ENCODE peak calls at places on chromosomes 4 and X, in seven cellular contexts. D is WERI-Rb-1, V is aorta, H is heart left ventricle, G is hepatocyte, L is HepG2, E is tibial nerve. A is an unnamed sample.
A peak's percentile ranks its signal among the peaks of the same experiment; 100 is the strongest.

GRCh38 chr4:182917182-182918043 is at the start of gene DCTD:
- DNase-seq in D (peak; percentile 87), V (peak; percentile 88), H (peak; percentile 87), G (peak; percentile 91), L (peak; percentile 65), E (peak; percentile 52), A (peak; percentile 56)

GRCh38 chr4:2785613-2786012 is 7.3 kb upstream of the SH3BP2 start:
- DNase-seq in D (no peak), V (no peak), H (no peak), G (no peak), L (no peak), E (peak; percentile 4), A (peak; percentile 70)

GRCh38 chr4:100422911-100423310 is 94.9 kb downstream of the EMCN start:
- DNase-seq in D (no peak), V (no peak), H (no peak), G (no peak), L (no peak), E (no peak), A (no peak)

GRCh38 chr4:25002679-25003078 is 28.1 kb downstream of the LGI2 start:
- DNase-seq in D (no peak), V (no peak), H (no peak), G (no peak), L (no peak), E (no peak), A (no peak)

GRCh38 chr4:25815586-25815985 is 47.2 kb downstream of the SEL1L3 start:
- DNase-seq in D (no peak), V (no peak), H (no peak), G (no peak), L (no peak), E (no peak), A (no peak)

GRCh38 chrX:18390941-18391538 is 34.4 kb upstream of the CDKL5 start:
- DNase-seq in D (peak; percentile 57), V (peak; percentile 69), H (peak; percentile 72), G (peak; percentile 84), L (peak; percentile 14), E (peak; percentile 59), A (no peak)

GRCh38 chr4:156609421-156609820 is 362.2 kb downstream of the PDGFC start:
- DNase-seq in D (no peak), V (peak; percentile 56), H (peak; percentile 53), G (no peak), L (no peak), E (peak; percentile 16), A (no peak)

GRCh38 chrX:63506320-63506719 is 155.2 kb upstream of the SPIN4 start:
- DNase-seq in D (no peak), V (no peak), H (no peak), G (peak; percentile 26), L (peak; percentile 15), E (no peak), A (no peak)

GRCh38 chrX:41445781-41446358 is 1.3 kb upstream of the NYX start:
- DNase-seq in D (no peak), V (no peak), H (no peak), G (no peak), L (no peak), E (no peak), A (no peak)

GRCh38 chrX:41442824-41443560 is 4.2 kb upstream of the NYX start:
- DNase-seq in D (no peak), V (no peak), H (no peak), G (no peak), L (no peak), E (no peak), A (no peak)

GRCh38 chrX:41445171-41445570 is 2.0 kb upstream of the NYX start:
- DNase-seq in D (no peak), V (no peak), H (no peak), G (no peak), L (no peak), E (no peak), A (no peak)

GRCh38 chrX:41447897-41448296 is 754 bp downstream of the NYX start:
- DNase-seq in D (no peak), V (no peak), H (no peak), G (no peak), L (no peak), E (no peak), A (no peak)

GRCh38 chrX:41441934-41442823 is 5.0 kb upstream of the NYX start:
- DNase-seq in D (no peak), V (peak; percentile 92), H (peak; percentile 86), G (peak; percentile 85), L (peak; percentile 84), E (peak; percentile 72), A (peak; percentile 87)
- H3K27ac ChIP-seq in D (no peak overlapping the region), V (no peak overlapping the region), H (peak overlapping the region; percentile 65), G (peak overlapping the region; percentile 70), L (peak overlapping the region; percentile 56), E (peak overlapping the region; percentile 73), A (peak overlapping the region; percentile 86)

DNA sequence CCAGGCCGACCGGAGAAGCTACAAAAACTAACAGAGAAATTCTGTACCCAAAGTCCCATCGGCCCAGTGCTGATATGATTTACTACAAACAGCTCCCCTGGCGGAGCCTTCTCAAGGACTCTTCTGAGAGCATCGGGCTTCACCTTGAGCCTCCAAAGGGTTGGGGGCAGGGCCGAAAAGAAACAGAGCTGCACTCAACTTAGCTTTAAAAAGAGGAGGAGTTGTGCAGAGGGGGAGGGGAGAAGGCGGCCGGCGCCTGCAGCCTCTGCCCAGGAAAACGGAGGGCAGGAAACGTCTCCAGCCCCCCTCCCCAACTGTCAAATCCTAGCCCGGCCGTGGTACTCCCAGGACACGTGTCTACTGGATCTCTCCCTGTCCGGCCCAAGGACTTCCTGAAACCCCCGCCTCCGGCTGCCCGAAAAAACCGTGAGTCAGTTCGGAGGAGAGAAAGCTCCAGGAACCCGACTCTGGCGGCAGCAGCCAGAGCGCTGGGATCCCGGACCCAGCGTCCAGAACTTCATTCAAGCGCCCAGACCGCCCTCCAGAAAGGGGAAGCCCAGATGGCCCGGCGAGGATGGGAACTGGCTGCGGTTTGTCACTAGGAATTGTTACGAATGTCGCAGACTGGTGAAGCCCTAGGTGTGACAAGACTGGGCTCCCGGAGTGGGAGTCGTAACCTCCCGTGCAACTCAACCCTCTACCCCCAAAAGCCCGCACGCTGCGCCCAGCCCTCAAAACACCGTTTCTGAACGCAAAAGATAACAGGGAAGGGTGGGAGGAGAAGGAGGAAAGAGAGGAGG is 1.0 kb downstream of the ADAMTS3 start:
- DNase-seq in D (peak; percentile 94), V (peak; percentile 83), H (peak; percentile 57), G (peak; percentile 88), L (peak; percentile 3), E (peak; percentile 21), A (peak; percentile 20)
- H3K27ac ChIP-seq in D (peak overlapping the region; percentile 94), V (peak overlapping the region; percentile 11), H (no peak overlapping the region), G (peak overlapping the region; percentile 68), L (no peak overlapping the region), E (peak overlapping the region; percentile 24), A (no peak overlapping the region)

GRCh38 chrX:21952624-21953023 is 12.1 kb downstream of the SMS start:
- DNase-seq in D (no peak), V (no peak), H (no peak), G (no peak), L (no peak), E (no peak), A (no peak)
- H3K27ac ChIP-seq in D (no peak overlapping the region), V (no peak overlapping the region), H (no peak overlapping the region), G (peak overlapping the region; percentile 37), L (no peak overlapping the region), E (no peak overlapping the region), A (peak overlapping the region; percentile 67)

DNA sequence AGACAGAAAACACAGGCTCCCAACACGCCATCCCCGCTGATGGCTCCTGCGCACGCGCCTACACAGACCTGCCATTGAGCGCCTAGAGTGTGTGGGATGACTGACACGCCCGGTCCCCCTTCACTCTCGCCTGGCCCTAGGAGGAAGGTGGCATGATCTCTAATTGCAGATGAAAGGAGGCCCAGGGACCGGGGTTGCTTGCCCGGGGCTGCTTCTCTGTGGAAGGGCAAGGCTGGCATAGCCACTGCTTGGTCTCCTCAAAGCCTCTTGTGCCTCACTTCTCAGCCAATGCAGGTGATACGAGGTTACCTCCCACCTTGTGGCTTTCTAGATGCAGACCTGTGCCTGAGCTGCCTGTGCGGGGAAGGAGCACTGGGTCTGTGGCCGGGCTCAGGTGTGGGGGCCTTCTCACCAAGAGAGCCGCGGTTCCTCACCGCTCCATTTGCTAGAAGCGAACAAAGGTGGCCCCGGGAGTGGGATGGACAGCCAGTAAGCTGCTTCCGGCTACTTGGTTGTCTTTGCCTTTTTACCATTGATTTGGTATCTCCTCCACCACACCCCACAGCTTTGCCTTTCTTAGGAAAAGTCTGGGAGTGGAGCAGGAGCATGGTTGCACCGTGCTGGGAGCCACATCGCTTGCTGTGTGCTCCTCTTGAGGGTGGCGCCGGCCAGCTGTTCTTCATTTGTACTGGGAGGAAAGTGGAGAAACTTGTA is 47.0 kb downstream of the TBC1D14 start:
- DNase-seq in D (no peak), V (no peak), H (no peak), G (no peak), L (no peak), E (no peak), A (no peak)
- H3K27ac ChIP-seq in D (no peak overlapping the region), V (no peak overlapping the region), H (no peak overlapping the region), G (peak overlapping the region; percentile 93), L (peak overlapping the region; percentile 55), E (no peak overlapping the region), A (no peak overlapping the region)

DNA sequence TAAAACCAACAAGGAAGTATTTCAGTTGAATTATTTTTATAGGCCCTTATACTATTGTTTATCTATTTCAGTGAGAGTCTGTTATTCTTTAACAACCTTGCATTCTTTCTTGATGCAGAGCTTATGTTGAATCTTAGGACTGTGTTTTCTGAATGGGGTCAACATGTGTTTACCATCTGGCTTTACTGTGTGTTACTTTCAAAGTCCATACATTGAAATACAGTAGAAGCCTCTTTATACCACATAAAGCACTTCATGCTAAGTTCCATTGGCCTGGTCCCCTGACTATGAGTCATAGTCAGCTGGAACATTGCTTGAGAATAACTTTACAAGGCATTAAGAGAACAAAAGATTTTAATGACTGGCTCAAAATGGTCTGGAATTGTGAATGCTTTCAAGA is 152.7 kb downstream of the GASK1B start:
- DNase-seq in D (no peak), V (no peak), H (no peak), G (peak; percentile 71), L (peak; percentile 92), E (no peak), A (no peak)
- H3K27ac ChIP-seq in D (no peak overlapping the region), V (no peak overlapping the region), H (no peak overlapping the region), G (peak overlapping the region; percentile 77), L (peak overlapping the region; percentile 60), E (peak overlapping the region; percentile 52), A (no peak overlapping the region)

A was measured in HL-60.